ENCODE peak calls at places on chromosomes 3 and 15, in four cellular contexts. D is mesothelial cell of epicardium, F is C1 segment of cervical spinal cord, Q is GM23248. X is an unnamed sample.
A peak's percentile ranks its signal among the peaks of the same experiment; 100 is the strongest.

GRCh38 chr15:53976844-53977392 is 1.3 kb upstream of the UNC13C start:
- DNase-seq in D (no peak), F (no peak), Q (no peak), X (no peak)

GRCh38 chr3:49721861-49722781 is 1.6 kb downstream of the GMPPB start:
- DNase-seq in D (no peak), F (no peak), Q (no peak), X (peak; percentile 78)

GRCh38 chr3:17233398-17233800 is 348.6 kb downstream of the PLCL2 start:
- DNase-seq in D (no peak), F (no peak), Q (peak; percentile 81), X (no peak)

GRCh38 chr3:58353722-58354553 is 21.2 kb downstream of the PXK start:
- DNase-seq in D (no peak), F (no peak), Q (peak; percentile 48), X (no peak)

GRCh38 chr15:77589839-77590238 is 42.9 kb downstream of the LINGO1 start:
- DNase-seq in D (no peak), F (peak; percentile 70), Q (no peak), X (no peak)

GRCh38 chr15:62895139-62895866 is 147.2 kb upstream of the TPM1 start:
- DNase-seq in D (no peak), F (no peak), Q (peak; percentile 51), X (no peak)

GRCh38 chr3:51622402-51622801 is 48.6 kb upstream of the TEX264 start:
- DNase-seq in D (no peak), F (no peak), Q (peak; percentile 78), X (no peak)

GRCh38 chr15:67240235-67241131 is 14.0 kb downstream of the AAGAB start:
- DNase-seq in D (no peak), F (no peak), Q (peak; percentile 12), X (no peak)

GRCh38 chr15:79113831-79114230 is 23.3 kb upstream of the RASGRF1 start:
- DNase-seq in D (no peak), F (no peak), Q (no peak), X (no peak)

GRCh38 chr15:68633181-68634121 is 54.7 kb downstream of the CORO2B start:
- DNase-seq in D (no peak), F (no peak), Q (no peak), X (no peak)

GRCh38 chr15:50065264-50065663 is 53.8 kb downstream of the ATP8B4 start:
- DNase-seq in D (no peak), F (no peak), Q (no peak), X (no peak)

GRCh38 chr3:127908202-127908601 is 6.8 kb upstream of the KBTBD12 start:
- DNase-seq in D (no peak), F (no peak), Q (no peak), X (no peak)

GRCh38 chr15:85542895-85543331 is 162.5 kb downstream of the AKAP13 start:
- DNase-seq in D (no peak), F (no peak), Q (peak; percentile 7), X (no peak)

GRCh38 chr3:14204605-14205284 is 26.1 kb downstream of the LSM3 start:
- DNase-seq in D (no peak), F (no peak), Q (peak; percentile 46), X (no peak)

GRCh38 chr3:128366652-128367051 is 100.0 kb downstream of the DNAJB8 start:
- DNase-seq in D (no peak), F (no peak), Q (no peak), X (no peak)

GRCh38 chr3:12501360-12502020 is 17.2 kb downstream of the TSEN2 start:
- DNase-seq in D (no peak), F (no peak), Q (peak; percentile 76), X (no peak)

GRCh38 chr15:40939909-40940801 is 11.0 kb downstream of the DLL4 start:
- DNase-seq in D (no peak), F (no peak), Q (no peak), X (no peak)

GRCh38 chr3:16536996-16537395 is 23.5 kb upstream of the RFTN1 start:
- DNase-seq in D (no peak), F (no peak), Q (no peak), X (no peak)

GRCh38 chr3:142447308-142447851 is 457 bp downstream of the XRN1 start:
- DNase-seq in D (no peak), F (no peak), Q (peak; percentile 71), X (peak; percentile 73)

GRCh38 chr15:78075490-78076230 is 1.9 kb downstream of the TBC1D2B start:
- DNase-seq in D (no peak), F (no peak), Q (peak; percentile 91), X (peak; percentile 57)

GRCh38 chr3:52108302-52109232 is 45.7 kb downstream of the POC1A start:
- DNase-seq in D (no peak), F (peak; percentile 42), Q (no peak), X (no peak)

GRCh38 chr3:194084284-194084683 is 51.7 kb upstream of the HES1 start:
- DNase-seq in D (no peak), F (no peak), Q (no peak), X (no peak)

GRCh38 chr3:159788987-159789386 is 199.6 kb upstream of the IL12A start:
- DNase-seq in D (no peak), F (no peak), Q (no peak), X (no peak)

GRCh38 chr15:84750583-84751092 is 2.2 kb downstream of the ZNF592 start:
- DNase-seq in D (no peak), F (no peak), Q (no peak), X (no peak)

GRCh38 chr3:122967376-122968164 is 60.0 kb downstream of the SEMA5B start:
- DNase-seq in D (no peak), F (no peak), Q (no peak), X (no peak)

GRCh38 chr15:41772720-41773331 is 1.5 kb upstream of the MAPKBP1 start:
- DNase-seq in D (no peak), F (peak; percentile 22), Q (peak; percentile 88), X (no peak)

GRCh38 chr3:129413687-129414506 is 14.5 kb downstream of the EFCAB12 start:
- DNase-seq in D (no peak), F (no peak), Q (peak; percentile 93), X (peak; percentile 24)

GRCh38 chr3:184505479-184505878 is 56.1 kb upstream of the EPHB3 start:
- DNase-seq in D (no peak), F (no peak), Q (no peak), X (no peak)

GRCh38 chr3:53150247-53151085 is 10.5 kb upstream of the PRKCD start:
- DNase-seq in D (no peak), F (no peak), Q (peak; percentile 83), X (no peak)

GRCh38 chr3:133273346-133273745 is 126.5 kb upstream of the BFSP2 start:
- DNase-seq in D (no peak), F (no peak), Q (no peak), X (no peak)

GRCh38 chr3:145557405-145557804 is 603.6 kb downstream of the PLOD2 start:
- DNase-seq in D (no peak), F (no peak), Q (no peak), X (no peak)